ENCODE peak calls at places on chromosomes 16 and 17, in six cellular contexts. G is A549; S is GM23338; T is tibial artery; P is pancreas; M is effector memory CD4-positive, alpha-beta T cell. L is an unnamed sample.

GRCh38 chr16:86968866-86969265 is 348.3 kb downstream of the C16orf95 start:
- DNase-seq in G (no peak), S (no peak), T (no peak), P (no peak), M (no peak), L (no peak)

GRCh38 chr16:2148714-2149629 is 547 bp downstream of the RAB26 start:
- DNase-seq in G (peak; percentile 62), S (peak; percentile 58), T (no peak), P (peak; percentile 68), M (no peak), L (no peak)

GRCh38 chr16:27689711-27690110 is 139.8 kb downstream of the KATNIP start:
- DNase-seq in G (no peak), S (no peak), T (no peak), P (no peak), M (no peak), L (no peak)

GRCh38 chr16:86089341-86089900 is 190.5 kb downstream of the IRF8 start:
- DNase-seq in G (no peak), S (no peak), T (no peak), P (no peak), M (no peak), L (no peak)

GRCh38 chr17:40107266-40107980 is 7.0 kb upstream of the NR1D1 start:
- DNase-seq in G (no peak), S (no peak), T (peak; percentile 60), P (no peak), M (no peak), L (peak; percentile 70)

GRCh38 chr17:39094607-39095308 is 56.7 kb downstream of the PLXDC1 start:
- DNase-seq in G (no peak), S (no peak), T (no peak), P (no peak), M (peak; percentile 17), L (peak; percentile 25)

GRCh38 chr17:74998783-74999182 is 11.4 kb downstream of the CDR2L start:
- DNase-seq in G (no peak), S (no peak), T (no peak), P (no peak), M (no peak), L (no peak)

GRCh38 chr17:42484304-42484703 is 25.6 kb downstream of the ATP6V0A1 start:
- DNase-seq in G (no peak), S (no peak), T (no peak), P (no peak), M (peak; percentile 70), L (peak; percentile 84)

GRCh38 chr17:6780886-6781285 is 4.9 kb downstream of the FBXO39 start:
- DNase-seq in G (no peak), S (no peak), T (no peak), P (no peak), M (no peak), L (no peak)

DNA sequence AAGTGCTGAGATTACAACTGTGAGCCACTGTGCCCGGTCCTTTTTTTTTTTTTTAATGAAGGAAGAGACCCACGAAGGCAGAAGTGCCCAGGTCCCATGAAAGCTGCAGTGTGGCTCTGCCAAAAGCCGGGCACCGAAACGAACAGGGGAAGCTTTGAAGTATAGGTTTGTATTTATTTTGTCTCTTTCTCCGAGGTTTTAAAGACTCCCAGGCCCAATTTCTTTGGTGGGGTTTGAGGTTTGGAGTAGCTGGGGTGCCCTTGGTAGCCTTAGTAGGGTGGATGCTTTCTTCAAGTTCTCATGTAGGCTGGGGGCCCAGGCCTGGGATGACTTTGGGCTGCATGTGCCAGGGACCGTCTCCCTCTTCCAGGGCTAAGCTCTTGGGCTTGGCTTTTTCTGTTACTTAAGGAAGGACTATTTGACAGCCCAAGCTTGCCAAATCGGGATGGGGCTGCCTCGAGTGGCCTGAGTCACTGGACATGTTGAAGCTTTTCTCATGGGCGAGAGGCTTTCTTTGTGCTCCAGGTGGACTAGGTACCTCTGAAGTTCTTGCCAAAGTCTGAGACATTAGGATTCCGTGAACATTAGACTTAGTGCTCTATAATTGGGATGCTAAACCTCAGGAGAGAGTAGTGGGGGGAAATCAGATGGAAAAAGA is 66.3 kb downstream of the WIPI1 start:
- DNase-seq in G (no peak), S (no peak), T (peak; percentile 65), P (no peak), M (no peak), L (no peak)
- H3K27ac ChIP-seq in G (no peak overlapping the region), S (no peak overlapping the region), T (no peak overlapping the region), P (no peak overlapping the region), M (no peak overlapping the region), L (no peak overlapping the region)

DNA sequence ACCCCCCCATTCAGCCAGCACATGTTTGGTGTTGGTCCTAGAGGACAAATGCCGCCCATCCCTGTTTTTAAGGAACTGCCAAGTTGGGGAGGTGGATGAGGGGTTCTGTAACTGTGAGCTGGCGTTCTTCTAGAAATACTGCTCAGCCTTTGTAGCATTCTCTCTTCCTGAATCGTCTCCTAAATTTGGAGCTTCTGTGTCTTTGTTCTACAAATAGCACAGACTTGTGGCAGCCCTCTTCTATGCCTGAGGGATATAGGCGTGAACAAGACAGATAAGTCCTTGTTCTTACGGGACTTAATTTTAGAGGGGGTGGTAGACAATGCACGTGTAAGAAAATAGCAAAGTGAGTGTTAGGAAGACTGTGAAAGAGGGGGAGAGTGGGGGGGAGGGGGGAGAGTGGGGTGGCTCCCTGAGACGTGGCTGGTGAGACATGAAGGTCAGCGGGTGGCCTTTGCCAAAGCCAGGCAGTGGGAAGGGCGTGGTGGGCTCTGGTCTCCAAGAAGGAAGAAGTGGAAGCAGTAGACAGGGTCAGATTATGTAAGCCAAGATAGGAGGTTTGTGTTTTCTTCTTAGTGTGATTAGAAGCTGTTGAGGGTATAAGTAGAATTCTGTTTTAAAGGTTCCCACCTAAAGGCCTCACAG is 9.9 kb downstream of the MFSD11 start:
- DNase-seq in G (no peak), S (no peak), T (no peak), P (no peak), M (no peak), L (no peak)
- H3K27ac ChIP-seq in G (no peak overlapping the region), S (no peak overlapping the region), T (no peak overlapping the region), P (no peak overlapping the region), M (no peak overlapping the region), L (no peak overlapping the region)

DNA sequence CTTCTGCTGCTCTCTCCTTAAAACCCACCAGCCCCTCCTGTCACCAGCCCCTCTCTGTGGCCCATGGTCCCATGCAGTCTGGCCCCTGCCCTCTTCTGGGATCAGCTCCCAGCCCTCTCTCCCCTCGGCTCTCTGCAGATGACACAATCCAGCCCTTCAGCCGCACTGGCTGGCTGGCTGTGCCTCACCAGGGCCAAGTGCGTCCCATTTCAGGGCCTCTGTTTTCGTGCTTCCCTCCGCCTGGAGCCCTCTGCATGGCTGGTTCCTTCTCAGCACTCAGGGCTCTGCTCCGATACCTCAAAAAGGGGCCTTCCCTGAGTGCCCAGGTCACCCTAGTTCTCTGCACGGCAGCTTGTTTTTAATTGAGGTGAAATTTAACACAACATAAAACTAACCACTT is 124.3 kb downstream of the SOCS1 start:
- DNase-seq in G (no peak), S (no peak), T (no peak), P (no peak), M (no peak), L (no peak)
- H3K27ac ChIP-seq in G (no peak overlapping the region), S (no peak overlapping the region), T (peak overlapping the region; percentile 30), P (no peak overlapping the region), M (no peak overlapping the region), L (no peak overlapping the region)

GRCh38 chr17:57914274-57915147 is 40.7 kb downstream of the CUEDC1 start:
- DNase-seq in G (no peak), S (no peak), T (no peak), P (no peak), M (no peak), L (no peak)

GRCh38 chr17:57915532-57915931 is 39.7 kb downstream of the CUEDC1 start:
- DNase-seq in G (no peak), S (no peak), T (no peak), P (no peak), M (no peak), L (no peak)

GRCh38 chr17:57916925-57917858 is 38.0 kb downstream of the CUEDC1 start:
- DNase-seq in G (no peak), S (no peak), T (no peak), P (no peak), M (no peak), L (peak; percentile 59)

GRCh38 chr17:57918017-57918895 is 37.0 kb downstream of the CUEDC1 start:
- DNase-seq in G (no peak), S (no peak), T (no peak), P (no peak), M (no peak), L (no peak)

DNA sequence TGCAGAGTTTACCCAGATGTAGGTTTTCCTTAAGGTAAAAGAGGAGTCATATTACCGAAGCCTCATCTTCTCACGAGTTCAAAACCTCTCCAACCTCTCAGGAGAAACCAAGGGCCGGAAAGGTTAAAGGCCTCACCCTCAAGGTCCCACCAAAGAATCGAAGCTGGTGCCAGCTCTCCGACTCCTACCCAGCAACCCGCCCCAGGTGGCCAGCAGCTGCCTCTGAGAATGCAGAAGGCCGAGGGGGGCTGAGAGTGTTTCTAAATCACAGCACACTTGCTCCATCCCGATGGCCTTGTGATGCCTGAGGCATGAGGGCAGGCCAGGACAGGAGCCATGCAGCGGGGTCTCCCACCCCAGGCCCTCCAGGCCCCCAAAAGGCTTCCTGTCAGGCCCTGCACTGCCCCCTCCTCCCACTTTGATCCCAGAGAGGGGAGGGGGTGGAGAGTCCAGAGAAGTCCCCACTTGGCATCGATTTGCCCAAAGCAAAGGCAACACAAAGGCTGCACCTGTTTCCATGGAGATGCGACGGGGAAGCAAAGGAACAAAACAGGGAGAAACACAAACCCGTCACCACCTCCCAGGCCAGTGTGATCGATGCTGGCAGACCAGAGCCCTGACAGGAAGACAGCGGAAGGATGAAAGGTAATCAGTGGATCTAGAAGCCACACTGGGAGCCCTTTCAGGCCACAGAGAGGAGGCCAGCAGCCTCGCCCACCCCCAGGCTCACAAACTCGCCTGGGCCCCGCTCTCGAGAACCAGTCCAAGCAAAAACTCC is 39.0 kb downstream of the CUEDC1 start:
- DNase-seq in G (no peak), S (peak; percentile 83), T (no peak), P (no peak), M (no peak), L (no peak)
- H3K27ac ChIP-seq in G (no peak overlapping the region), S (peak overlapping the region; percentile 78), T (peak overlapping the region; percentile 61), P (peak overlapping the region; percentile 68), M (no peak overlapping the region), L (no peak overlapping the region)

GRCh38 chr17:4811471-4811870 is 4.5 kb downstream of the PLD2 start:
- DNase-seq in G (no peak), S (no peak), T (no peak), P (no peak), M (no peak), L (no peak)

GRCh38 chr17:4807534-4808377 is 804 bp downstream of the PLD2 start:
- DNase-seq in G (peak; percentile 44), S (no peak), T (no peak), P (no peak), M (no peak), L (no peak)

GRCh38 chr17:4808378-4808767 is 1.4 kb downstream of the PLD2 start:
- DNase-seq in G (no peak), S (no peak), T (no peak), P (peak; percentile 78), M (no peak), L (no peak)

GRCh38 chr17:4812690-4813089 is 5.7 kb downstream of the PLD2 start:
- DNase-seq in G (no peak), S (no peak), T (no peak), P (no peak), M (no peak), L (no peak)

DNA sequence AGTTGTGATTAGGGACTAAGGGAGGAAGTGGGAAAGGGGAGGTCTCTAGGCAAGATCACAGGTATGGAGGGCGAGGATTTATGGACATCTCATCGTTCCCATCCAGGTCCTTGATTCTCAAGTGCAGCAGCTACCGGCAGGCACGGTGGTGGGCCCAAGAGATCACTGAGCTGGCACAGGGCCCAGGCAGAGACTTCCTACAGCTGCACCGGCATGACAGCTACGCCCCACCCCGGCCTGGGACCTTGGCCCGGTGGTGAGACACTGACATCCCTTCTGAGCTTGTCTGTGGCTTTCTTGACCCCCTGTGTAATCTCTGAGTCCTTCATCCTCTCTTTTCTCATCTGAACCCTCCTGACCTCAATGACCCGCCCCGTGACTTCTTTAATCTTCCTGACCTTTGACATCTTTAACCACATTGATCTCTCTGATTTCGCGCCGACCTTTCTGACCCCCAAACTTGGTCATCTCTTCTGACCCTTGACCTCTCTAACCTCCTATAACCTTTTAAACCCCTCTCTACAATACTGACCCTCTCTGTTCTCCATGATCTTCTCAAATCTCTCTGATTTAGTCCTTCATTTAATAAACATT is 3.8 kb downstream of the PLD2 start:
- DNase-seq in G (no peak), S (no peak), T (no peak), P (no peak), M (no peak), L (no peak)
- H3K27ac ChIP-seq in G (no peak overlapping the region), S (no peak overlapping the region), T (no peak overlapping the region), P (no peak overlapping the region), M (no peak overlapping the region), L (no peak overlapping the region)